ENCODE peak calls at places on chromosomes 11 and 22, in four cellular contexts. C, I, N and E are unnamed samples.

GRCh38 chr11:108853151-108853550 is 188.3 kb downstream of the DDX10 start:
- DNase-seq in C (no peak), I (no peak), N (no peak), E (no peak)

GRCh38 chr11:68137833-68138232 is 16.6 kb upstream of the CHKA start:
- DNase-seq in C (no peak), I (no peak), N (no peak), E (no peak)

GRCh38 chr11:57501951-57502350 is 13.6 kb downstream of the SLC43A1 start:
- DNase-seq in C (no peak), I (no peak), N (no peak), E (no peak)

GRCh38 chr22:37746366-37747089 is 49.7 kb downstream of the TRIOBP start:
- DNase-seq in C (no peak), I (no peak), N (no peak), E (no peak)

GRCh38 chr11:76175731-76176303 is 30.5 kb downstream of the WNT11 start:
- DNase-seq in C (no peak), I (no peak), N (no peak), E (no peak)

GRCh38 chr11:118912742-118913410 is 12.8 kb downstream of the BCL9L start:
- DNase-seq in C (no peak), I (no peak), N (no peak), E (no peak)

GRCh38 chr11:102155676-102156075 is 45.4 kb downstream of the YAP1 start:
- DNase-seq in C (no peak), I (no peak), N (no peak), E (no peak)

GRCh38 chr22:25563757-25564319 is 637 bp upstream of the GRK3 start:
- DNase-seq in C (no peak), I (no peak), N (no peak), E (no peak)

GRCh38 chr11:65182258-65183170 is 786 bp downstream of the CAPN1 start:
- DNase-seq in C (peak; percentile 17), I (no peak), N (no peak), E (no peak)

GRCh38 chr22:27438271-27438980 is 363.1 kb downstream of the MN1 start:
- DNase-seq in C (no peak), I (no peak), N (no peak), E (no peak)

GRCh38 chr11:1834132-1834610 is 619 bp upstream of the SYT8 start:
- DNase-seq in C (no peak), I (no peak), N (no peak), E (no peak)

GRCh38 chr11:106456651-106457050 is 379.2 kb downstream of the AASDHPPT start:
- DNase-seq in C (no peak), I (no peak), N (no peak), E (no peak)

GRCh38 chr11:132099692-132100091 is 729.3 kb downstream of the NTM start:
- DNase-seq in C (no peak), I (no peak), N (no peak), E (peak; percentile 81)

GRCh38 chr11:65383778-65384177 is 1.3 kb upstream of the SLC25A45 start:
- DNase-seq in C (no peak), I (no peak), N (no peak), E (no peak)

GRCh38 chr11:129374081-129374992 is 1.3 kb upstream of the BARX2 start:
- DNase-seq in C (no peak), I (no peak), N (no peak), E (no peak)

GRCh38 chr11:8356731-8357504 is 93.2 kb upstream of the LMO1 start:
- DNase-seq in C (no peak), I (no peak), N (no peak), E (no peak)

GRCh38 chr22:31177420-31178162 is 17.6 kb downstream of the RNF185 start:
- DNase-seq in C (peak; percentile 83), I (no peak), N (no peak), E (no peak)

GRCh38 chr11:35173011-35173511 is 34.1 kb downstream of the CD44 start:
- DNase-seq in C (no peak), I (no peak), N (no peak), E (no peak)

GRCh38 chr11:34269031-34269430 is 88.8 kb downstream of the ABTB2 start:
- DNase-seq in C (no peak), I (no peak), N (no peak), E (no peak)

GRCh38 chr11:3723014-3723708 is 52.0 kb upstream of the CHRNA10 start:
- DNase-seq in C (peak; percentile 95), I (no peak), N (no peak), E (no peak)

GRCh38 chr11:116869610-116870009 is 32.2 kb upstream of the APOA1 start:
- DNase-seq in C (no peak), I (no peak), N (no peak), E (no peak)

GRCh38 chr11:124724854-124725718 is 14.7 kb upstream of the NRGN start:
- DNase-seq in C (no peak), I (no peak), N (no peak), E (no peak)

GRCh38 chr22:24807284-24807950 is 1.4 kb downstream of the SGSM1 start:
- DNase-seq in C (peak; percentile 6), I (no peak), N (no peak), E (no peak)

GRCh38 chr11:47592276-47592675 is 1.9 kb downstream of the C1QTNF4 start:
- DNase-seq in C (no peak), I (no peak), N (no peak), E (no peak)

GRCh38 chr22:38260760-38261477 is 11.9 kb downstream of the TMEM184B start:
- DNase-seq in C (no peak), I (no peak), N (no peak), E (no peak)

GRCh38 chr11:80414766-80415165 is 973.9 kb upstream of the TENM4 start:
- DNase-seq in C (no peak), I (no peak), N (no peak), E (no peak)

GRCh38 chr11:116065986-116066385 is 561.8 kb upstream of the CADM1 start:
- DNase-seq in C (no peak), I (no peak), N (no peak), E (no peak)

GRCh38 chr11:31783264-31783663 is 27.9 kb downstream of the PAX6 start:
- DNase-seq in C (no peak), I (no peak), N (no peak), E (no peak)

GRCh38 chr22:46681010-46681409 is 57.0 kb downstream of the CERK start:
- DNase-seq in C (no peak), I (no peak), N (no peak), E (no peak)

GRCh38 chr22:32574397-32574796 is 99.8 kb downstream of the FBXO7 start:
- DNase-seq in C (no peak), I (no peak), N (no peak), E (no peak)

GRCh38 chr11:110148775-110149744 is 55.9 kb downstream of the ZC3H12C start:
- DNase-seq in C (peak; percentile 63), I (no peak), N (no peak), E (no peak)

GRCh38 chr11:16981651-16982194 is 32.5 kb downstream of the PLEKHA7 start:
- DNase-seq in C (peak; percentile 10), I (no peak), N (no peak), E (peak; percentile 29)

GRCh38 chr11:59243633-59244032 is 30.9 kb upstream of the MPEG1 start:
- DNase-seq in C (no peak), I (no peak), N (no peak), E (no peak)

GRCh38 chr11:71446942-71447688 is 1.1 kb downstream of the DHCR7 start:
- DNase-seq in C (peak; percentile 80), I (no peak), N (no peak), E (no peak)